ENCODE peak calls at places on chromosome 2, in ten cellular contexts. D is EH; O is DMS153; B is H54; R is lower lobe of right lung; C is stimulated activated CD4-positive, alpha-beta T cell treated with anti-CD3 and anti-CD28 coated beads, Interleukin-2, amount 100 ng/mL, for 4 hours; I is GM03348; S is stimulated activated CD8-positive, alpha-beta memory T cell treated with anti-CD3 and anti-CD28 coated beads, Interleukin-12 subunit alpha, Interleukin-12 subunit beta, amount 100 ng/mL, for 4 hours; X is substantia nigra; W is NCI-H187. L is an unnamed sample.

GRCh38 chr2:222307138-222307756 is 8.4 kb upstream of the PAX3 start:
- DNase-seq in D (peak; percentile 39), O (peak; percentile 24), B (no peak), R (no peak), C (no peak), I (peak; percentile 55), S (no peak), X (no peak), W (no peak), L (no peak)

GRCh38 chr2:216350214-216350789 is 22.0 kb downstream of the MARCHF4 start:
- DNase-seq in D (peak; percentile 76), O (peak; percentile 17), B (peak; percentile 64), R (no peak), C (peak; percentile 22), I (peak; percentile 56), S (no peak), X (no peak), W (no peak), L (no peak)

GRCh38 chr2:28691774-28692281 is 59.8 kb upstream of the PPP1CB start:
- DNase-seq in D (peak; percentile 95), O (no peak), B (peak; percentile 58), R (no peak), C (no peak), I (peak; percentile 63), S (no peak), X (no peak), W (no peak), L (no peak)

GRCh38 chr2:38377501-38378258 is 607 bp upstream of the ATL2 start:
- DNase-seq in D (peak; percentile 78), O (no peak), B (peak; percentile 85), R (no peak), C (no peak), I (peak; percentile 63), S (no peak), X (no peak), W (no peak), L (no peak)

GRCh38 chr2:26509141-26509540 is 31.2 kb upstream of the OTOF start:
- DNase-seq in D (no peak), O (no peak), B (no peak), R (no peak), C (no peak), I (no peak), S (no peak), X (no peak), W (no peak), L (no peak)

GRCh38 chr2:121584741-121585140 is 54.1 kb downstream of the RNU4ATAC start:
- DNase-seq in D (no peak), O (no peak), B (no peak), R (no peak), C (no peak), I (no peak), S (no peak), X (no peak), W (no peak), L (no peak)

GRCh38 chr2:182655750-182656149 is 60.3 kb upstream of the DNAJC10 start:
- DNase-seq in D (peak; percentile 25), O (no peak), B (no peak), R (no peak), C (no peak), I (no peak), S (no peak), X (no peak), W (no peak), L (no peak)

GRCh38 chr2:19764998-19765397 is 136.8 kb downstream of the TTC32 start:
- DNase-seq in D (no peak), O (no peak), B (no peak), R (no peak), C (no peak), I (no peak), S (no peak), X (no peak), W (no peak), L (no peak)

GRCh38 chr2:9345997-9346396 is 77.3 kb downstream of the ITGB1BP1 start:
- DNase-seq in D (no peak), O (no peak), B (no peak), R (no peak), C (no peak), I (no peak), S (no peak), X (no peak), W (no peak), L (no peak)

GRCh38 chr2:46749042-46749461 is 166.6 kb downstream of the MCFD2 start:
- DNase-seq in D (peak; percentile 76), O (peak; percentile 63), B (peak; percentile 10), R (no peak), C (no peak), I (peak; percentile 33), S (no peak), X (no peak), W (no peak), L (no peak)

GRCh38 chr2:160906878-160907277 is 253.3 kb upstream of the TANK start:
- DNase-seq in D (no peak), O (no peak), B (no peak), R (no peak), C (no peak), I (no peak), S (no peak), X (no peak), W (no peak), L (no peak)

GRCh38 chr2:152062130-152063091 is 36.4 kb downstream of the CACNB4 start:
- DNase-seq in D (peak; percentile 80), O (no peak), B (no peak), R (no peak), C (no peak), I (peak; percentile 92), S (no peak), X (no peak), W (no peak), L (no peak)

GRCh38 chr2:147045113-147045512 is 799.7 kb upstream of the ACVR2A start:
- DNase-seq in D (peak; percentile 15), O (peak; percentile 27), B (no peak), R (no peak), C (peak; percentile 3), I (peak; percentile 40), S (no peak), X (peak; percentile 4), W (peak; percentile 6), L (no peak)

GRCh38 chr2:109694190-109694589 is 80.0 kb downstream of the SOWAHC start:
- DNase-seq in D (peak; percentile 47), O (no peak), B (no peak), R (no peak), C (no peak), I (no peak), S (no peak), X (no peak), W (no peak), L (no peak)

GRCh38 chr2:207163053-207163814 is 2.5 kb downstream of the KLF7 start:
- DNase-seq in D (peak; percentile 94), O (no peak), B (peak; percentile 34), R (no peak), C (no peak), I (peak; percentile 50), S (no peak), X (no peak), W (no peak), L (no peak)

GRCh38 chr2:219572237-219573001 is at the start of gene INHA:
- DNase-seq in D (no peak), O (no peak), B (no peak), R (no peak), C (no peak), I (no peak), S (no peak), X (no peak), W (no peak), L (no peak)

GRCh38 chr2:100599566-100599965 is 36.8 kb downstream of the PDCL3 start:
- DNase-seq in D (no peak), O (no peak), B (no peak), R (no peak), C (no peak), I (no peak), S (no peak), X (no peak), W (no peak), L (no peak)

GRCh38 chr2:166593403-166593802 is 99.4 kb upstream of the SCN7A start:
- DNase-seq in D (peak; percentile 93), O (no peak), B (peak; percentile 16), R (no peak), C (no peak), I (peak; percentile 46), S (no peak), X (no peak), W (no peak), L (no peak)